ENCODE peak calls at places on chromosomes 6 and 20, in four cellular contexts. F, K, G and Z are unnamed samples. For H3K4me1, the result is how much of the 10 kb centered on the place peaks cover.

GRCh38 chr6:44717431-44717830 is 329.9 kb downstream of the CDC5L start:
- DNase-seq in G (no peak), F (no peak), K (no peak), Z (no peak)

GRCh38 chr6:162817196-162817595 is 89.4 kb downstream of the PACRG start:
- DNase-seq in F (no peak), G (no peak), K (no peak), Z (no peak)

GRCh38 chr6:152380351-152380767 is 256.8 kb downstream of the SYNE1 start:
- DNase-seq in G (peak), F (no peak), K (peak), Z (no peak)

GRCh38 chr6:167236239-167236571 is 54.9 kb upstream of the UNC93A start:
- DNase-seq in F (no peak), G (no peak), K (no peak), Z (no peak)

GRCh38 chr20:5612476-5613291 is 137.5 kb upstream of the SHLD1 start:
- DNase-seq in F (no peak), K (peak), G (no peak), Z (no peak)

GRCh38 chr6:69044534-69044933 is 409.5 kb downstream of the ADGRB3 start:
- DNase-seq in F (no peak), K (no peak), G (no peak), Z (no peak)

GRCh38 chr20:36606171-36607116 is 865 bp downstream of the RAB5IF start:
- DNase-seq in F (no peak), G (peak), K (peak), Z (no peak)

GRCh38 chr20:38228436-38228835 is 32.1 kb downstream of the KIAA1755 start:
- DNase-seq in K (no peak), F (no peak), G (no peak), Z (no peak)

GRCh38 chr6:105258816-105259215 is 79.0 kb upstream of the POPDC3 start:
- DNase-seq in G (no peak), K (no peak), F (no peak), Z (no peak)

GRCh38 chr6:34597605-34598353 is 41.6 kb upstream of the SPDEF start:
- DNase-seq in F (no peak), G (no peak), K (no peak), Z (no peak)

GRCh38 chr20:51249215-51249614 is 226.3 kb upstream of the KCNG1 start:
- DNase-seq in F (no peak), K (no peak), G (no peak), Z (no peak)

GRCh38 chr6:123393333-123393732 is 243.4 kb downstream of the TRDN start:
- DNase-seq in G (no peak), F (no peak), K (peak), Z (no peak)

GRCh38 chr6:165663283-165663735 is 268 bp upstream of the PDE10A start:
- DNase-seq in G (peak), F (no peak), K (peak), Z (peak)

GRCh38 chr20:44716309-44717106 is 1.3 kb downstream of the CCN5 start:
- DNase-seq in F (no peak), K (no peak), G (no peak), Z (no peak)

GRCh38 chr20:59028812-59029211 is 3.3 kb downstream of the ATP5F1E start:
- DNase-seq in K (no peak), G (no peak), F (no peak), Z (no peak)

GRCh38 chr6:35048631-35049083 is 92.5 kb downstream of the TCP11 start:
- DNase-seq in F (no peak), K (peak), G (peak), Z (no peak)

GRCh38 chr20:575230-575629 is 31.6 kb upstream of the CSNK2A1 start:
- DNase-seq in F (no peak), K (no peak), G (no peak), Z (no peak)

GRCh38 chr20:24376523-24377085 is 92.8 kb upstream of the SYNDIG1 start:
- DNase-seq in F (no peak), G (no peak), K (no peak), Z (no peak)

GRCh38 chr6:157954150-157955117 is 27.2 kb upstream of the SYNJ2 start:
- DNase-seq in G (no peak), K (no peak), F (no peak), Z (no peak)

GRCh38 chr6:37756141-37756540 is 58.5 kb upstream of the MDGA1 start:
- DNase-seq in G (no peak), F (no peak), K (no peak), Z (no peak)

GRCh38 chr6:26305097-26305841 is 59.7 kb upstream of the BTN3A2 start:
- DNase-seq in F (no peak), G (peak), K (peak), Z (no peak)

GRCh38 chr6:91268941-91269340 is 682.1 kb upstream of the MAP3K7 start:
- DNase-seq in K (peak), G (no peak), F (no peak), Z (no peak)

GRCh38 chr6:16659471-16660156 is 101.6 kb downstream of the ATXN1 start:
- DNase-seq in F (no peak), K (no peak), G (no peak), Z (no peak)

GRCh38 chr6:21953831-21954801 is 342.7 kb downstream of the PRL start:
- DNase-seq in K (peak), G (peak), F (no peak), Z (no peak)

GRCh38 chr20:32672982-32673727 is 586 bp downstream of the C20orf203 start:
- DNase-seq in F (no peak), G (no peak), K (no peak), Z (no peak)

GRCh38 chr6:130362128-130362527 is 3.7 kb upstream of the TMEM200A start:
- DNase-seq in F (no peak), K (no peak), G (no peak), Z (peak)

GRCh38 chr6:135423649-135424128 is 73.9 kb downstream of the AHI1 start:
- DNase-seq in G (peak), F (no peak), K (peak), Z (no peak)

GRCh38 chr20:20743511-20744169 is 31.2 kb upstream of the RALGAPA2 start:
- DNase-seq in F (peak), G (peak), K (peak), Z (no peak)

GRCh38 chr6:170082531-170083187 is 208.2 kb downstream of the DLL1 start:
- DNase-seq in F (no peak), K (no peak), G (peak), Z (no peak)

GRCh38 chr6:96156425-96156824 is 140.7 kb downstream of the FUT9 start:
- DNase-seq in K (peak), F (no peak), G (no peak), Z (no peak)

GRCh38 chr20:4951299-4951698 is 50.0 kb downstream of the SLC23A2 start:
- DNase-seq in G (peak), K (peak), F (no peak), Z (no peak)

DNA sequence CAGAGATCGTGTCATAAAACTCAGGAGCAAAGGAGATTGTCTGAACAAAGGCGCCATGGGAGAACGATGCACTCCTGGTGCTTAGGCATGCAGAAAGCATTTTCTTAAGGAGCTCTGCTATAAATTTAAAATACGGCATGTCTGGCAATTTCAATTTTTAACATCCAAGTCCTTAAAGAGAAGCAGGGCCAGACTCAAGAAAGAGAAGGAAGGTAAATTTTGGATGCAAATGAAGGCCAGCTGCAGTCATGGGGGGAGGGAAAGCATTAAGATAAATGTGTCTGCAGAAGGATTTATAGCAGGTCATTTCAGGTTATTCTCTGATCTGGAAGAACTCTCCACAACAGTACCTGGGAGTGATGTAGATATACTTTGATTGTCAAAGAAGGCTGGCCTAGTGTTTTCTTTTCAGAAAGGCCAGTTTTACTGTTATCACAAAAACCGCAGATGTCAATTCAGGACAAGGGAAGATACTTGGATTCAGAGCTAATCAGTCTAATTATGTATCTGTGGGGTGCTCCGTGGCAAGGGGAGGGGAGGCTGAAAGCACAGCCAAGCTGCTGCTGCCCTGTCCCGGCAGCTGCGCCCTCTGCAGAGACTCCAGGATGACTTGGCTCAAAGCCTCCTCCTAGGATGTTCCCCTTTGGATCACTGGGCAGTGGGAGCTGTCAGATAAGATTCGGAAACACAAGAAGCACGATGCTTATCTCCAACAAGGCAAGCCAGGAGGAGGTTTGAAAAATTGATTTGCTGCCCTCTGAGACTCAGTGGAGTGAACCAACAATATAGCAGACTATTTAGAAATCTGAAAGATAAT is 776.7 kb downstream of the C6orf118 start:
- DNase-seq in G (no peak), F (no peak), K (no peak), Z (no peak)
- H3K4me1 ChIP-seq in G (under half), F (under half), K (under half), Z (under half)

DNA sequence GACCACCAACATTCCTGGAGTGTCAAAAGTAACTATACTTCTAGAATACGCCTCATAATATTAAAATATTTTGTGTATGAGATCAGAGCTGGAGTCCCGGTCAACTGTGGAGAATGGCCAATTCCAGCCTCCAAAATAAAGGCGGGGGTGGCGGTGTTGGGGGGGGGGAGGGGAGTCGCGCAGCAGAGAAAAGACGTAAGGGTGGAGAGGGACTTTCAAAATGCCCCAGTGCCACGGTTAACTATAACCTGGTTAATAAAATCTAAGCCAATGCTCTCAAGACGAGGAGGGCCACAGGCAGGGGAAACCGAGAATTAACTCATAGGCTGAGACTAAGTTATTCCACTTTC is 1.3 kb downstream of the NUP153 start:
- DNase-seq in K (peak), G (peak), F (no peak), Z (no peak)
- H3K4me1 ChIP-seq in K (under half), G (under half), F (under half), Z (under half)

GRCh38 chr6:147384737-147385710 is 123.5 kb upstream of the SAMD5 start:
- DNase-seq in G (no peak), K (peak), F (no peak), Z (no peak)

GRCh38 chr6:147382945-147383554 is 125.4 kb upstream of the SAMD5 start:
- DNase-seq in K (peak), F (no peak), G (no peak), Z (no peak)

GRCh38 chr6:147384029-147384428 is 124.5 kb upstream of the SAMD5 start:
- DNase-seq in G (no peak), F (no peak), K (no peak), Z (no peak)

GRCh38 chr6:147378819-147379218 is 129.7 kb upstream of the SAMD5 start:
- DNase-seq in G (no peak), K (no peak), F (no peak), Z (no peak)

DNA sequence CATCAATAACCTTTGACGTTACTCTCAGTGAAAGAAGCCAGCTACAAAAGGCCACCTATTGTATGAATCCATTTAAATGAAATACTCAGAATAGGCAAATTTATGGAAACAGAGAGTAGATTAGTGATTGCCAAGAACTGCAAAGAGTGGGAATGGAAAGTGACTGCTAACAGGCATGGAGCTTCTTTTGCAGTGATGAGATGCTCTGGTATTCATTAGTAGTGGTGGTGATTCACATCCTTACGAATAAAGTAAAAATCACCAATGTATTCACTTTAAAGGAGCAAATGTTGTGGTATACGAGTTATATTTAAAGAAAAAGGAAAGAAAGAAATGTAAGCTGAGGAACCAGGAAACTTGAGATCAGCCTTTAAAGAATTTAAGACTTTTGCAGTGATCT is 126.8 kb upstream of the SAMD5 start:
- DNase-seq in K (no peak), G (no peak), F (no peak), Z (no peak)
- H3K4me1 ChIP-seq in K (under half), G (under half), F (under half), Z (under half)

GRCh38 chr20:45920795-45921617 is 9.1 kb upstream of the PLTP start:
- DNase-seq in K (no peak), F (no peak), G (no peak), Z (no peak)

GRCh38 chr20:45918779-45919535 is 7.0 kb upstream of the PLTP start:
- DNase-seq in F (no peak), K (peak), G (no peak), Z (no peak)

GRCh38 chr20:45919951-45920794 is 8.2 kb upstream of the PLTP start:
- DNase-seq in K (peak), F (no peak), G (peak), Z (no peak)

GRCh38 chr20:45918182-45918737 is 6.3 kb upstream of the PLTP start:
- DNase-seq in K (peak), F (no peak), G (no peak), Z (no peak)

DNA sequence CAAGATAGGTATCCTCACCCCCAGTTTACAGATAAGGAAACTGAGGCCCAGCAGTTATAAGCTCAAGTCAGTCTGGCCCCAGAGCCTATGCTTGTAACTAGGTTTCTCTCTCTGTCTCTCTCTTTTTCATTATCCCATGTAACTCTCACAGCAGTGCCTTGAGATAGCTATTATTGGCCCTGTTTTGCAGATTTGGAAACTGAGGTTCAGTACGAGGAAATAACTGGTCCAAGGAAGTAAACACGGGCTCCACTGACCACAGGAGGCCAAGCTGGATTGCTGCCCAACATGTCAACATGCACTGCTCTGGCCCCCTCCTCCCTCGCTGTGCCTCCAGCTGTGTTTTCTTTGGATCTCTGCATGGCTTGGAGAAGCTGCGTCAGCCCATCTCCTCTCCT is 7.6 kb upstream of the PLTP start:
- DNase-seq in K (peak), G (peak), F (peak), Z (no peak)
- H3K4me1 ChIP-seq in K (under half), G (half or more), F (under half), Z (under half)

DNA sequence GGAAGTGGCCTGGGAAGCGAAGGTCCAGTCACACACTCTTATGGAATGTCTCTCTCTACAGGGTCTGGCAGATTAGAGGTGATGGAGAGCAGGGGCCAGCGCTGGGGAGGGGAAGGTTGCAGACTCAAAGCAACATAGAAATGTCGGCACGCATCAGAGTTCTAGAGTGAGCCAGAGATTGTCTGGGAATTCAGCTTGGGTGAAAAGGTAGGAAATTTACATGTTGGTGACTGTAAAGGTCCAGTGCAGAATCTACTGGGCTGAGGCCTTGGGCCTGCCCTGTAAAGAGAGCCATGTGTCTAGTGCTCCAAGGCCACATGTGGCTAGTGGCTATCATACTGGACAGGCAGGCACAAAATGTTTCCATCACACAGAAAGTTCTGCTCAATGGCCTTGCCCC is 80.8 kb downstream of the FOXA2 start:
- DNase-seq in K (no peak), F (no peak), G (no peak), Z (peak)
- H3K4me1 ChIP-seq in K (under half), F (under half), G (under half), Z (under half)

GRCh38 chr6:111541720-111542065 is 58.7 kb upstream of the REV3L start:
- DNase-seq in K (no peak), F (no peak), G (no peak), Z (no peak)
- H3K4me1 ChIP-seq in K (under half), F (under half), G (under half), Z (under half)

GRCh38 chr6:93779086-93779858 is 359.9 kb upstream of the EPHA7 start:
- DNase-seq in K (peak), F (no peak), G (peak), Z (no peak)
- H3K4me1 ChIP-seq in K (under half), F (under half), G (under half), Z (under half)

GRCh38 chr6:156884306-156884705 is 107.1 kb downstream of the ARID1B start:
- DNase-seq in F (no peak), G (no peak), K (no peak), Z (no peak)
- H3K4me1 ChIP-seq in F (under half), G (half or more), K (under half), Z (half or more)